ENCODE peak calls at places on chromosomes 3 and 15, in nine cellular contexts. X, K, D, Y, H, P, L, C and Q are unnamed samples.

GRCh38 chr3:127746400-127747057 is 73.8 kb downstream of the ABTB1 start:
- DNase-seq in X (no peak), K (no peak), D (no peak), Y (no peak), H (peak; percentile 68), P (no peak), L (no peak), C (no peak), Q (peak; percentile 62)

GRCh38 chr3:171833775-171834460 is 9.2 kb upstream of the TMEM212 start:
- DNase-seq in X (no peak), K (no peak), D (no peak), Y (no peak), H (no peak), P (no peak), L (no peak), C (no peak), Q (no peak)

GRCh38 chr3:172084871-172085556 is 45.6 kb downstream of the FNDC3B start:
- DNase-seq in X (no peak), K (no peak), D (no peak), Y (no peak), H (no peak), P (no peak), L (no peak), C (no peak), Q (no peak)

GRCh38 chr15:31396881-31397560 is 70.4 kb downstream of the KLF13 start:
- DNase-seq in X (peak; percentile 94), K (no peak), D (peak; percentile 86), Y (peak; percentile 89), H (peak; percentile 92), P (peak; percentile 93), L (no peak), C (peak; percentile 89), Q (peak; percentile 95)

GRCh38 chr3:195847061-195847950 is 35.6 kb upstream of the MUC4 start:
- DNase-seq in X (no peak), K (no peak), D (no peak), Y (no peak), H (no peak), P (no peak), L (no peak), C (no peak), Q (peak; percentile 62)

GRCh38 chr15:83289160-83289559 is 4.7 kb upstream of the BNC1 start:
- DNase-seq in X (no peak), K (no peak), D (no peak), Y (no peak), H (no peak), P (no peak), L (no peak), C (peak; percentile 73), Q (no peak)

GRCh38 chr3:177488740-177489139 is 291.5 kb upstream of the TBL1XR1 start:
- DNase-seq in X (no peak), K (no peak), D (no peak), Y (no peak), H (no peak), P (no peak), L (no peak), C (no peak), Q (no peak)

GRCh38 chr3:197936819-197937384 is 13.1 kb upstream of the RPL35A start:
- DNase-seq in X (no peak), K (no peak), D (no peak), Y (no peak), H (no peak), P (no peak), L (no peak), C (no peak), Q (no peak)

GRCh38 chr3:17038141-17038540 is 153.4 kb downstream of the PLCL2 start:
- DNase-seq in X (no peak), K (no peak), D (no peak), Y (no peak), H (no peak), P (no peak), L (no peak), C (no peak), Q (no peak)

GRCh38 chr3:73060302-73060723 is 1.1 kb upstream of the EBLN2 start:
- DNase-seq in X (no peak), K (no peak), D (no peak), Y (no peak), H (no peak), P (no peak), L (no peak), C (no peak), Q (no peak)

GRCh38 chr3:12544652-12545472 is 437 bp downstream of the MKRN2OS start:
- DNase-seq in X (no peak), K (no peak), D (no peak), Y (no peak), H (no peak), P (no peak), L (no peak), C (no peak), Q (no peak)

GRCh38 chr3:57164606-57165573 is at the start of gene IL17RD:
- DNase-seq in X (peak; percentile 86), K (no peak), D (peak; percentile 85), Y (peak; percentile 95), H (peak; percentile 83), P (peak; percentile 92), L (no peak), C (peak; percentile 61), Q (peak; percentile 66)

GRCh38 chr3:34646911-34647465 is 848.6 kb downstream of the PDCD6IP start:
- DNase-seq in X (peak; percentile 35), K (no peak), D (no peak), Y (no peak), H (no peak), P (no peak), L (no peak), C (no peak), Q (no peak)

DNA sequence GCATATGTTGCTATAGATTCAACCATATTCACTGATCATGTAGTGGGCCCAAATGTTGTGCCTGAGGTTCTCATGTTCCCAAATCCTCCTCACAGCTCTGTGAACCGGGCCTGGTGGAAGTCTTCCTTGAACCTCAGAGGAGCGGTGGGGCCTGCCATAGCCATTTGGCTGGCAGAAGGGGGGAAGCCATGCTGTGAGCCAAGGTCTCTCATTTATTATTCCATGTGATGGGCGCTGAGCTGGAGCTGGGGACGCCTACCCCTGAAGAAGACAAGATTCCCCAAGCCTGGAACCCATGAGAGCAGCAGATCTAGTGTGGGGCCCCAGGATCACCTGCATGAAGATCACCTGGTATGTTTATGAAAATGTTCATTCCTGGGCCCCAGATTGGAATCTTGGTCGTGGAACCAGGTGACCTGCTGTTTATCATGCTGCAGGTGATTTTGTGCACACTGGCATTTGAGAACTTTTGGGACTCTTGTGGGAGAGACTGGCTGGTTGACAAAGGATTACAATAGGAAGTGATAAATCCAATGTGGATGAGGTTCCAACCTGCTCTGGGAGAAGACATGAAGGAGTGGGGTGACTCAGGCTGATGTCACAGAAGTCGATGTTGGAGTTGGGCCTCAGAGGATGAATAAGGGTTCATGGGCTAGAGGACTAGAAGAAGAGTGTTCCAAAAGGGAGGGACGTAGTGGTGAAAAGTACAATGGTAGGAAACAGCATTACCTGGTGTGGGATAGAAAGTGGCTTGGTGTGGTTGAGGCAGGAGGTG is 102.1 kb downstream of the ASB7 start:
- DNase-seq in X (no peak), K (no peak), D (no peak), Y (no peak), H (no peak), P (no peak), L (no peak), C (peak; percentile 97), Q (no peak)
- H3K27ac ChIP-seq in X (no peak overlapping the region), K (no peak overlapping the region), D (no peak overlapping the region), Y (no peak overlapping the region), H (no peak overlapping the region), P (no peak overlapping the region), L (no peak overlapping the region), C (peak overlapping the region; percentile 65), Q (no peak overlapping the region)

GRCh38 chr3:191333481-191333880 is 3.2 kb upstream of the UTS2B start:
- DNase-seq in X (no peak), K (no peak), D (no peak), Y (no peak), H (no peak), P (no peak), L (no peak), C (no peak), Q (no peak)
- H3K4me1 ChIP-seq in X (no peaks in the 10 kb centered on the region), K (no peaks in the 10 kb centered on the region), D (peaks cover 47% of the 10 kb centered on the region), Y (peaks cover 18% of the 10 kb centered on the region), H (peaks cover 30% of the 10 kb centered on the region), P (no peaks in the 10 kb centered on the region), L (no peaks in the 10 kb centered on the region), C (peaks cover 19% of the 10 kb centered on the region), Q (peaks cover 53% of the 10 kb centered on the region)

GRCh38 chr15:101215681-101216080 is 36.2 kb downstream of the CHSY1 start:
- DNase-seq in X (no peak), K (no peak), D (no peak), Y (no peak), H (no peak), P (no peak), L (no peak), C (peak; percentile 24), Q (no peak)

GRCh38 chr15:101219441-101219840 is 32.4 kb downstream of the CHSY1 start:
- DNase-seq in X (no peak), K (no peak), D (no peak), Y (no peak), H (no peak), P (no peak), L (no peak), C (no peak), Q (no peak)

GRCh38 chr15:101221858-101222257 is 30.0 kb downstream of the CHSY1 start:
- DNase-seq in X (no peak), K (no peak), D (no peak), Y (no peak), H (no peak), P (no peak), L (no peak), C (no peak), Q (no peak)

GRCh38 chr15:101217446-101217845 is 34.4 kb downstream of the CHSY1 start:
- DNase-seq in X (no peak), K (no peak), D (no peak), Y (no peak), H (no peak), P (no peak), L (no peak), C (no peak), Q (no peak)

DNA sequence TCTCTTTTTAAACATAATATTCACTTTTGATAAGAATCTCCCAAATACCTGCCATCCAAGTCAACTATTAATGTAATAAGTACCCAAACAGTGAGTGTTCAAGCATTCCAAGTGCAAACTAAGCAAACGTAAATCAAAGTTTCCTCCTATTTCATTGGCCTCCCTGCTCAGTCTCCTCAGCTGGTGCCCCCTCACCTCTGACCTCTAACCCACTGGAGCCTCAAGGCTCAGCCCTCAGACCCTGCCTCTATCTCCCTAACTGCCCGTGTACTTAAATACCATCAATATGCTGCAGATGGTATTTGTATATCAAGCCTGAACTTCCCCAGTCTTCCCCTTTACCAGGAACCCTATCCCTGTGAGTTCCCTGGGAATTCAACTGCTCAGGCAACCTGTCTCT is 31.8 kb downstream of the CHSY1 start:
- DNase-seq in X (no peak), K (no peak), D (no peak), Y (no peak), H (no peak), P (no peak), L (no peak), C (no peak), Q (no peak)
- H3K9me3 ChIP-seq in X (no peaks in the 10 kb centered on the region), K (no peaks in the 10 kb centered on the region), D (no peaks in the 10 kb centered on the region), Y (no peaks in the 10 kb centered on the region), H (no peaks in the 10 kb centered on the region), P (no peaks in the 10 kb centered on the region), L (no peaks in the 10 kb centered on the region), C (no peaks in the 10 kb centered on the region), Q (no peaks in the 10 kb centered on the region)

DNA sequence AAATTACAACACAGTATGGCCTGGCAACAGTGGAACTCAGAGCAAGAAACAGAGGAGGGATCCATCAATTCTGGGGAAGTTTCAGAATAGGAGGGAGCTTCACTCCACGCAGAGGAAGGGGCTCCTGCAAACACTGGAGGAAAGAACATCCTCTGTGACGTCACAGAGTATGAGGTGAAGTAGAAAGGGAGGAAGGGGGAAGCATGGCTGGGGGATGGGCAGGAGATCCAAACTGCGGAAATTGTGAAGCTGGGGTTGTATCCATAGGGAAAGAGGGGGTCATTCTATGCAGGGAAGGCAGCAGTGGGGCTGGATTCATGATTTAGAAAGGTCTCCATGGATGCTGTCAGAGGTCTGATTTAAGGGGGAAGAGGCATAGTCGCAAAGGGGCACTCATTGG is 8.3 kb upstream of the SCN10A start:
- DNase-seq in X (no peak), K (no peak), D (no peak), Y (no peak), H (no peak), P (no peak), L (no peak), C (no peak), Q (no peak)
- H3K27ac ChIP-seq in X (no peak overlapping the region), K (no peak overlapping the region), D (no peak overlapping the region), Y (no peak overlapping the region), H (no peak overlapping the region), P (no peak overlapping the region), L (no peak overlapping the region), C (no peak overlapping the region), Q (no peak overlapping the region)